ENCODE peak calls at places on chromosomes 2 and 18, in nine cellular contexts. One of them, this sample, is unnamed.

GRCh38 chr2:238449241-238449640 is 22.5 kb downstream of the ASB1 start:
- DNase-seq in T1000: no peak
- DNase-seq in stimulated activated CD4-positive, alpha-beta T cell treated with anti-CD3 and anti-CD28 coated beads, TNF-alpha, amount 100 ng/mL, for 48 hours: no peak
- DNase-seq in AG09319: no peak
- DNase-seq in activated CD4-positive, alpha-beta T cell treated with anti-CD3 and anti-CD28 coated beads, Interleukin-2, amount 10 ng/mL, durations not matched to agents 7 days and 5 days: peak; percentile 4
- DNase-seq in activated naive CD8-positive, alpha-beta T cell treated with anti-CD3 and anti-CD28 coated beads, Interleukin-2, amount 50 U/mL, for 24 hours: no peak
- DNase-seq in BE2C: no peak
- DNase-seq in neuronal stem cell: no peak
- DNase-seq in astrocyte of the spinal cord: no peak
- DNase-seq in this sample: peak; percentile 55

GRCh38 chr2:80489718-80490117 is 185.2 kb upstream of the LRRTM1 start:
- DNase-seq in T1000: peak; percentile 6
- DNase-seq in stimulated activated CD4-positive, alpha-beta T cell treated with anti-CD3 and anti-CD28 coated beads, TNF-alpha, amount 100 ng/mL, for 48 hours: no peak
- DNase-seq in AG09319: no peak
- DNase-seq in activated CD4-positive, alpha-beta T cell treated with anti-CD3 and anti-CD28 coated beads, Interleukin-2, amount 10 ng/mL, durations not matched to agents 7 days and 5 days: no peak
- DNase-seq in activated naive CD8-positive, alpha-beta T cell treated with anti-CD3 and anti-CD28 coated beads, Interleukin-2, amount 50 U/mL, for 24 hours: no peak
- DNase-seq in BE2C: no peak
- DNase-seq in neuronal stem cell: no peak
- DNase-seq in astrocyte of the spinal cord: peak; percentile 23
- DNase-seq in this sample: no peak

GRCh38 chr2:62956646-62957045 is 94.0 kb upstream of the OTX1 start:
- DNase-seq in T1000: no peak
- DNase-seq in stimulated activated CD4-positive, alpha-beta T cell treated with anti-CD3 and anti-CD28 coated beads, TNF-alpha, amount 100 ng/mL, for 48 hours: no peak
- DNase-seq in AG09319: no peak
- DNase-seq in activated CD4-positive, alpha-beta T cell treated with anti-CD3 and anti-CD28 coated beads, Interleukin-2, amount 10 ng/mL, durations not matched to agents 7 days and 5 days: no peak
- DNase-seq in activated naive CD8-positive, alpha-beta T cell treated with anti-CD3 and anti-CD28 coated beads, Interleukin-2, amount 50 U/mL, for 24 hours: no peak
- DNase-seq in BE2C: no peak
- DNase-seq in neuronal stem cell: no peak
- DNase-seq in astrocyte of the spinal cord: no peak
- DNase-seq in this sample: no peak

GRCh38 chr2:14232212-14232611 is 400.3 kb upstream of the LRATD1 start:
- DNase-seq in T1000: no peak
- DNase-seq in stimulated activated CD4-positive, alpha-beta T cell treated with anti-CD3 and anti-CD28 coated beads, TNF-alpha, amount 100 ng/mL, for 48 hours: no peak
- DNase-seq in AG09319: no peak
- DNase-seq in activated CD4-positive, alpha-beta T cell treated with anti-CD3 and anti-CD28 coated beads, Interleukin-2, amount 10 ng/mL, durations not matched to agents 7 days and 5 days: no peak
- DNase-seq in activated naive CD8-positive, alpha-beta T cell treated with anti-CD3 and anti-CD28 coated beads, Interleukin-2, amount 50 U/mL, for 24 hours: no peak
- DNase-seq in BE2C: no peak
- DNase-seq in neuronal stem cell: peak; percentile 23
- DNase-seq in astrocyte of the spinal cord: no peak
- DNase-seq in this sample: no peak

GRCh38 chr2:240401781-240402551 is 33.5 kb upstream of the GPC1 start:
- DNase-seq in T1000: no peak
- DNase-seq in stimulated activated CD4-positive, alpha-beta T cell treated with anti-CD3 and anti-CD28 coated beads, TNF-alpha, amount 100 ng/mL, for 48 hours: no peak
- DNase-seq in AG09319: no peak
- DNase-seq in activated CD4-positive, alpha-beta T cell treated with anti-CD3 and anti-CD28 coated beads, Interleukin-2, amount 10 ng/mL, durations not matched to agents 7 days and 5 days: no peak
- DNase-seq in activated naive CD8-positive, alpha-beta T cell treated with anti-CD3 and anti-CD28 coated beads, Interleukin-2, amount 50 U/mL, for 24 hours: no peak
- DNase-seq in BE2C: no peak
- DNase-seq in neuronal stem cell: no peak
- DNase-seq in astrocyte of the spinal cord: no peak
- DNase-seq in this sample: no peak

GRCh38 chr2:16261071-16261470 is 320.7 kb downstream of the MYCN start:
- DNase-seq in T1000: no peak
- DNase-seq in stimulated activated CD4-positive, alpha-beta T cell treated with anti-CD3 and anti-CD28 coated beads, TNF-alpha, amount 100 ng/mL, for 48 hours: no peak
- DNase-seq in AG09319: no peak
- DNase-seq in activated CD4-positive, alpha-beta T cell treated with anti-CD3 and anti-CD28 coated beads, Interleukin-2, amount 10 ng/mL, durations not matched to agents 7 days and 5 days: no peak
- DNase-seq in activated naive CD8-positive, alpha-beta T cell treated with anti-CD3 and anti-CD28 coated beads, Interleukin-2, amount 50 U/mL, for 24 hours: no peak
- DNase-seq in BE2C: peak; percentile 97
- DNase-seq in neuronal stem cell: no peak
- DNase-seq in astrocyte of the spinal cord: no peak
- DNase-seq in this sample: no peak

GRCh38 chr18:10320848-10321247 is 133.6 kb upstream of the APCDD1 start:
- DNase-seq in T1000: no peak
- DNase-seq in stimulated activated CD4-positive, alpha-beta T cell treated with anti-CD3 and anti-CD28 coated beads, TNF-alpha, amount 100 ng/mL, for 48 hours: no peak
- DNase-seq in AG09319: no peak
- DNase-seq in activated CD4-positive, alpha-beta T cell treated with anti-CD3 and anti-CD28 coated beads, Interleukin-2, amount 10 ng/mL, durations not matched to agents 7 days and 5 days: no peak
- DNase-seq in activated naive CD8-positive, alpha-beta T cell treated with anti-CD3 and anti-CD28 coated beads, Interleukin-2, amount 50 U/mL, for 24 hours: no peak
- DNase-seq in BE2C: no peak
- DNase-seq in neuronal stem cell: no peak
- DNase-seq in astrocyte of the spinal cord: peak; percentile 22
- DNase-seq in this sample: no peak

GRCh38 chr2:219277703-219278654 is 1.2 kb upstream of the DNAJB2 start:
- DNase-seq in T1000: peak; percentile 43
- DNase-seq in stimulated activated CD4-positive, alpha-beta T cell treated with anti-CD3 and anti-CD28 coated beads, TNF-alpha, amount 100 ng/mL, for 48 hours: peak; percentile 65
- DNase-seq in AG09319: peak; percentile 44
- DNase-seq in activated CD4-positive, alpha-beta T cell treated with anti-CD3 and anti-CD28 coated beads, Interleukin-2, amount 10 ng/mL, durations not matched to agents 7 days and 5 days: peak; percentile 76
- DNase-seq in activated naive CD8-positive, alpha-beta T cell treated with anti-CD3 and anti-CD28 coated beads, Interleukin-2, amount 50 U/mL, for 24 hours: peak; percentile 82
- DNase-seq in BE2C: peak; percentile 77
- DNase-seq in neuronal stem cell: peak; percentile 76
- DNase-seq in astrocyte of the spinal cord: peak; percentile 76
- DNase-seq in this sample: peak; percentile 94

GRCh38 chr2:117980381-117980780 is 33.5 kb downstream of the CCDC93 start:
- DNase-seq in T1000: no peak
- DNase-seq in stimulated activated CD4-positive, alpha-beta T cell treated with anti-CD3 and anti-CD28 coated beads, TNF-alpha, amount 100 ng/mL, for 48 hours: no peak
- DNase-seq in AG09319: no peak
- DNase-seq in activated CD4-positive, alpha-beta T cell treated with anti-CD3 and anti-CD28 coated beads, Interleukin-2, amount 10 ng/mL, durations not matched to agents 7 days and 5 days: no peak
- DNase-seq in activated naive CD8-positive, alpha-beta T cell treated with anti-CD3 and anti-CD28 coated beads, Interleukin-2, amount 50 U/mL, for 24 hours: no peak
- DNase-seq in BE2C: no peak
- DNase-seq in neuronal stem cell: no peak
- DNase-seq in astrocyte of the spinal cord: peak; percentile 69
- DNase-seq in this sample: no peak

GRCh38 chr2:201470821-201471731 is 19.5 kb downstream of the STRADB start:
- DNase-seq in T1000: no peak
- DNase-seq in stimulated activated CD4-positive, alpha-beta T cell treated with anti-CD3 and anti-CD28 coated beads, TNF-alpha, amount 100 ng/mL, for 48 hours: no peak
- DNase-seq in AG09319: no peak
- DNase-seq in activated CD4-positive, alpha-beta T cell treated with anti-CD3 and anti-CD28 coated beads, Interleukin-2, amount 10 ng/mL, durations not matched to agents 7 days and 5 days: no peak
- DNase-seq in activated naive CD8-positive, alpha-beta T cell treated with anti-CD3 and anti-CD28 coated beads, Interleukin-2, amount 50 U/mL, for 24 hours: no peak
- DNase-seq in BE2C: no peak
- DNase-seq in neuronal stem cell: peak; percentile 12
- DNase-seq in astrocyte of the spinal cord: peak; percentile 43
- DNase-seq in this sample: no peak

GRCh38 chr18:37230762-37231161 is 334.8 kb downstream of the CELF4 start:
- DNase-seq in T1000: no peak
- DNase-seq in stimulated activated CD4-positive, alpha-beta T cell treated with anti-CD3 and anti-CD28 coated beads, TNF-alpha, amount 100 ng/mL, for 48 hours: no peak
- DNase-seq in AG09319: no peak
- DNase-seq in activated CD4-positive, alpha-beta T cell treated with anti-CD3 and anti-CD28 coated beads, Interleukin-2, amount 10 ng/mL, durations not matched to agents 7 days and 5 days: no peak
- DNase-seq in activated naive CD8-positive, alpha-beta T cell treated with anti-CD3 and anti-CD28 coated beads, Interleukin-2, amount 50 U/mL, for 24 hours: no peak
- DNase-seq in BE2C: no peak
- DNase-seq in neuronal stem cell: no peak
- DNase-seq in astrocyte of the spinal cord: no peak
- DNase-seq in this sample: no peak

GRCh38 chr2:239268082-239268481 is 132.7 kb downstream of the HDAC4 start:
- DNase-seq in T1000: no peak
- DNase-seq in stimulated activated CD4-positive, alpha-beta T cell treated with anti-CD3 and anti-CD28 coated beads, TNF-alpha, amount 100 ng/mL, for 48 hours: no peak
- DNase-seq in AG09319: no peak
- DNase-seq in activated CD4-positive, alpha-beta T cell treated with anti-CD3 and anti-CD28 coated beads, Interleukin-2, amount 10 ng/mL, durations not matched to agents 7 days and 5 days: no peak
- DNase-seq in activated naive CD8-positive, alpha-beta T cell treated with anti-CD3 and anti-CD28 coated beads, Interleukin-2, amount 50 U/mL, for 24 hours: no peak
- DNase-seq in BE2C: no peak
- DNase-seq in neuronal stem cell: no peak
- DNase-seq in astrocyte of the spinal cord: no peak
- DNase-seq in this sample: no peak

GRCh38 chr18:77114564-77115391 is 17.8 kb downstream of the MBP start:
- DNase-seq in T1000: no peak
- DNase-seq in stimulated activated CD4-positive, alpha-beta T cell treated with anti-CD3 and anti-CD28 coated beads, TNF-alpha, amount 100 ng/mL, for 48 hours: no peak
- DNase-seq in AG09319: peak; percentile 64
- DNase-seq in activated CD4-positive, alpha-beta T cell treated with anti-CD3 and anti-CD28 coated beads, Interleukin-2, amount 10 ng/mL, durations not matched to agents 7 days and 5 days: no peak
- DNase-seq in activated naive CD8-positive, alpha-beta T cell treated with anti-CD3 and anti-CD28 coated beads, Interleukin-2, amount 50 U/mL, for 24 hours: peak; percentile 48
- DNase-seq in BE2C: no peak
- DNase-seq in neuronal stem cell: no peak
- DNase-seq in astrocyte of the spinal cord: peak; percentile 61
- DNase-seq in this sample: no peak

GRCh38 chr2:1755436-1756191 is 11.3 kb upstream of the PXDN start:
- DNase-seq in T1000: no peak
- DNase-seq in stimulated activated CD4-positive, alpha-beta T cell treated with anti-CD3 and anti-CD28 coated beads, TNF-alpha, amount 100 ng/mL, for 48 hours: no peak
- DNase-seq in AG09319: no peak
- DNase-seq in activated CD4-positive, alpha-beta T cell treated with anti-CD3 and anti-CD28 coated beads, Interleukin-2, amount 10 ng/mL, durations not matched to agents 7 days and 5 days: no peak
- DNase-seq in activated naive CD8-positive, alpha-beta T cell treated with anti-CD3 and anti-CD28 coated beads, Interleukin-2, amount 50 U/mL, for 24 hours: no peak
- DNase-seq in BE2C: no peak
- DNase-seq in neuronal stem cell: no peak
- DNase-seq in astrocyte of the spinal cord: peak; percentile 91
- DNase-seq in this sample: no peak

GRCh38 chr2:220090050-220090449 is 462.6 kb downstream of the SLC4A3 start:
- DNase-seq in T1000: peak; percentile 40
- DNase-seq in stimulated activated CD4-positive, alpha-beta T cell treated with anti-CD3 and anti-CD28 coated beads, TNF-alpha, amount 100 ng/mL, for 48 hours: no peak
- DNase-seq in AG09319: peak; percentile 25
- DNase-seq in activated CD4-positive, alpha-beta T cell treated with anti-CD3 and anti-CD28 coated beads, Interleukin-2, amount 10 ng/mL, durations not matched to agents 7 days and 5 days: no peak
- DNase-seq in activated naive CD8-positive, alpha-beta T cell treated with anti-CD3 and anti-CD28 coated beads, Interleukin-2, amount 50 U/mL, for 24 hours: no peak
- DNase-seq in BE2C: no peak
- DNase-seq in neuronal stem cell: no peak
- DNase-seq in astrocyte of the spinal cord: no peak
- DNase-seq in this sample: no peak

GRCh38 chr2:240551809-240552208 is 6.0 kb downstream of the ANKMY1 start:
- DNase-seq in T1000: no peak
- DNase-seq in stimulated activated CD4-positive, alpha-beta T cell treated with anti-CD3 and anti-CD28 coated beads, TNF-alpha, amount 100 ng/mL, for 48 hours: no peak
- DNase-seq in AG09319: no peak
- DNase-seq in activated CD4-positive, alpha-beta T cell treated with anti-CD3 and anti-CD28 coated beads, Interleukin-2, amount 10 ng/mL, durations not matched to agents 7 days and 5 days: no peak
- DNase-seq in activated naive CD8-positive, alpha-beta T cell treated with anti-CD3 and anti-CD28 coated beads, Interleukin-2, amount 50 U/mL, for 24 hours: no peak
- DNase-seq in BE2C: no peak
- DNase-seq in neuronal stem cell: no peak
- DNase-seq in astrocyte of the spinal cord: no peak
- DNase-seq in this sample: no peak